ENCODE peak calls at places on chromosomes 1 and 21, in six cellular contexts. A is fibroblast of lung, G is stomach, F is brain microvascular endothelial cell, C is heart left ventricle, Q is suprapubic skin. H is an unnamed sample. For H3K36me3, the result is how much of the 10 kb centered on the place peaks cover.

GRCh38 chr1:152777510-152778137 is 2.7 kb downstream of the LCE1F start:
- DNase-seq in A (no peak), G (no peak), F (no peak), C (no peak), Q (no peak), H (no peak)

GRCh38 chr1:169676001-169676400 is 35.4 kb downstream of the SELL start:
- DNase-seq in A (peak), G (peak), F (peak), C (no peak), Q (no peak), H (no peak)

GRCh38 chr1:236509647-236510401 is 14.0 kb upstream of the LGALS8 start:
- DNase-seq in A (no peak), G (peak), F (no peak), C (no peak), Q (no peak), H (no peak)

GRCh38 chr1:184299076-184299790 is 87.6 kb upstream of the C1orf21 start:
- DNase-seq in A (peak), G (no peak), F (peak), C (no peak), Q (no peak), H (no peak)

GRCh38 chr1:212218911-212219310 is 66.3 kb upstream of the PPP2R5A start:
- DNase-seq in A (peak), G (no peak), F (peak), C (no peak), Q (no peak), H (no peak)

GRCh38 chr1:86150553-86151055 is 6.0 kb downstream of the COL24A1 start:
- DNase-seq in A (peak), G (no peak), F (no peak), C (no peak), Q (no peak), H (no peak)

GRCh38 chr1:240575976-240576666 is 35.8 kb downstream of the GREM2 start:
- DNase-seq in A (peak), G (no peak), F (peak), C (no peak), Q (no peak), H (no peak)

GRCh38 chr1:213530607-213531320 is 457.0 kb upstream of the PROX1 start:
- DNase-seq in A (no peak), G (no peak), F (no peak), C (no peak), Q (no peak), H (no peak)

GRCh38 chr1:2786329-2787162 is 14.9 kb downstream of the TTC34 start:
- DNase-seq in A (no peak), G (peak), F (no peak), C (peak), Q (peak), H (peak)

GRCh38 chr1:21935891-21936365 is 1.2 kb downstream of the HSPG2 start:
- DNase-seq in A (no peak), G (peak), F (no peak), C (no peak), Q (no peak), H (no peak)

GRCh38 chr1:166925791-166926483 is 49.4 kb downstream of the ILDR2 start:
- DNase-seq in A (peak), G (no peak), F (peak), C (no peak), Q (no peak), H (no peak)

GRCh38 chr21:26966978-26967913 is at the start of gene ADAMTS5:
- DNase-seq in A (peak), G (peak), F (peak), C (peak), Q (peak), H (peak)

GRCh38 chr21:46089285-46089684 is 8.6 kb upstream of the COL6A2 start:
- DNase-seq in A (no peak), G (no peak), F (no peak), C (no peak), Q (no peak), H (no peak)

GRCh38 chr1:205783904-205784303 is 8.6 kb upstream of the RAB29 start:
- DNase-seq in A (peak), G (no peak), F (no peak), C (no peak), Q (no peak), H (no peak)

GRCh38 chr1:77360256-77360655 is 78.4 kb downstream of the AK5 start:
- DNase-seq in A (no peak), G (no peak), F (no peak), C (no peak), Q (no peak), H (no peak)

GRCh38 chr1:56149761-56150160 is 429.6 kb downstream of the PLPP3 start:
- DNase-seq in A (no peak), G (no peak), F (no peak), C (no peak), Q (no peak), H (no peak)
- H3K27ac ChIP-seq in A (no peak), G (no peak), F (no peak), C (no peak), Q (no peak), H (no peak)

GRCh38 chr1:65431111-65431705 is 10.7 kb downstream of the LEPR start:
- DNase-seq in A (peak), G (no peak), F (peak), C (no peak), Q (no peak), H (no peak)
- TF ChIP-seq CTCF in A (peak), G (no peak), F (peak), C (peak), Q (peak), H (peak)

DNA sequence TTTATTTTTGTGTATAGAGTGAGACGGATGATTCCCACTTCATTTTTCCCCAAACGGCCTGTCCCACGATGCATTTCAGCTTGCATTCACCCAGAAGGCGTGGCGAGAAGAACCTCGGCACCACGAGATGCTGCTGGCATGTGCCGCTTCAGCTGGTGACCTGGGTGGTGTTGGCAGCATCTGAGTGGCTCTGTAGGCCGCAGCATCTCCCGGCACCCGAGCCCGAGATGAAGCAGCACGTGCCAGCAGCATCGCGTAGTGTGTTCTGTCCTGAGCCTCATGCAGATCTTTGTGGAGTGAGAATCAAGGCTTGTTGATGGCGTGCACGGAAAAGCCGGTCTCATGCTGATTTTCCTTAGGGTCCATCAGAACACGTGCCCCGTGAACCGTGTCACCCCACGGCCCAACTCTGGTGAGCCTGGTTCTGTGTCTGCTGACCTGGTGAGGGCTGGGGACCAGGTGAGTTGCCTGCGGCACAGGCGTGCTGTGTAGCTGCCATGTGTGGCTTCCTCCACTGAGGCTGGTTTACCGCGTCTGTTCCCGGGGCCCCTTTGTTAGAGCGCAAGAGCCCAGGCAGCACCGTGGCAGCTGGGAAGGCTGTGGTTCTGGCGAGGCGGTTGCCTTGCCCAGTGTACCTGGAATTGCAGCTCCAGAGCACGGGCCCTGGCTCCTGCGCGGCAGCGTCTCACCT is 16.7 kb downstream of the SLX9 start:
- DNase-seq in A (no peak), G (no peak), F (no peak), C (peak), Q (no peak), H (no peak)
- H3K36me3 ChIP-seq in A (under half), G (half or more), F (under half), C (under half), Q (under half), H (half or more)

DNA sequence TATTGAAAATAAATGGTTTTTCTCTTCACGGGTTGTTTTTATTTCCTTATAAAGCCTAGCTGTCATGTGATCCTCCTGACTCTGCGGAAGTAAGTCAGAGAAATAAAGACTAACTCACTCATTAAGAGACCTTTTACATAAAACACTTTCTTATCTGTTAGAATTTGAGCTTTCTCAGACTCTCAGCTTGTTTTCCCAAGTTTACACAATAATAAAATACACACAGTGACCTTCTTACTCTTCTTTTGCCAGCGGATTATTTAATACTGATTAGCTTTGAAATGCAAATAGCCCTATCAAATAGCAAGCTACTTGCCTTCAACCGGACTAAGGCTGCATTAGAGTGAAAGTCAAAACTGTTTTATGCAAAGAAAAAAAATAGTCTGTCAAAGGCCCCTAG is 45.5 kb upstream of the CXADR start:
- DNase-seq in A (no peak), G (no peak), F (no peak), C (no peak), Q (no peak), H (no peak)
- H3K27ac ChIP-seq in A (no peak), G (no peak), F (peak), C (peak), Q (no peak), H (no peak)